ENCODE peak calls at places on chromosome 4, in seven cellular contexts. R is naive B cell; J is T-helper 1 cell; D is M059J; H is AG04449; G is activated CD8-positive, alpha-beta T cell treated with anti-CD3 and anti-CD28 coated beads for 36 hours; T is activated naive CD8-positive, alpha-beta T cell treated with anti-CD3 and anti-CD28 coated beads, Interleukin-2, amount 10 ng/mL, durations not matched to agents 7 days and 5 days. P is an unnamed sample.

GRCh38 chr4:1479454-1479853 is 73.2 kb upstream of the NKX1-1 start:
- DNase-seq in J (no peak), H (no peak), D (no peak), G (no peak), T (peak; percentile 16), R (no peak), P (no peak)

GRCh38 chr4:90357117-90357710 is 230.0 kb downstream of the CCSER1 start:
- DNase-seq in T (no peak), H (peak; percentile 14), J (no peak), G (no peak), D (peak; percentile 57), R (no peak), P (no peak)

GRCh38 chr4:173264245-173264959 is 69.8 kb downstream of the HMGB2 start:
- DNase-seq in R (peak; percentile 31), H (no peak), D (peak; percentile 22), T (no peak), J (peak; percentile 10), G (peak; percentile 26), P (no peak)

GRCh38 chr4:152807294-152807829 is 27.6 kb downstream of the ARFIP1 start:
- DNase-seq in D (peak; percentile 72), G (no peak), R (no peak), J (no peak), T (no peak), H (no peak), P (no peak)

GRCh38 chr4:101264993-101265815 is 82.1 kb downstream of the PPP3CA start:
- DNase-seq in H (no peak), G (no peak), T (no peak), J (no peak), D (peak; percentile 49), R (no peak), P (no peak)

GRCh38 chr4:153409412-153409811 is 56.7 kb upstream of the TMEM131L start:
- DNase-seq in D (peak; percentile 45), H (no peak), G (no peak), R (no peak), J (no peak), T (no peak), P (no peak)

GRCh38 chr4:161856711-161857326 is 307.0 kb downstream of the FSTL5 start:
- DNase-seq in H (no peak), R (no peak), D (peak; percentile 13), J (no peak), T (no peak), G (no peak), P (no peak)

GRCh38 chr4:84470204-84470785 is 28.8 kb downstream of the NKX6-1 start:
- DNase-seq in G (peak; percentile 11), D (peak; percentile 12), J (no peak), H (no peak), T (no peak), R (no peak), P (no peak)

GRCh38 chr4:26062221-26062620 is 148.2 kb downstream of the SMIM20 start:
- DNase-seq in J (no peak), H (no peak), T (no peak), R (no peak), G (no peak), D (peak; percentile 62), P (no peak)

GRCh38 chr4:38667005-38667771 is 3.2 kb downstream of the KLF3 start:
- DNase-seq in R (peak; percentile 74), T (no peak), H (peak; percentile 89), D (peak; percentile 97), J (peak; percentile 62), G (peak; percentile 78), P (peak; percentile 70)

GRCh38 chr4:76896731-76897521 is 1.0 kb downstream of the SOWAHB start:
- DNase-seq in T (peak; percentile 60), G (peak; percentile 14), J (peak; percentile 24), H (no peak), R (no peak), D (peak; percentile 22), P (peak; percentile 7)

P was measured in effector memory CD8-positive, alpha-beta T cell.